ENCODE peak calls at places on chromosomes 3 and 15, in nine cellular contexts. O, G, U, T, X, F, K, B and Z are unnamed samples.

GRCh38 chr3:185954366-185954723 is 16.5 kb upstream of the TRA2B start:
- DNase-seq in O (no peak), G (no peak), U (no peak), T (no peak), X (no peak), F (no peak), K (no peak), B (no peak), Z (no peak)

GRCh38 chr15:28984421-28985375 is 98.9 kb downstream of the APBA2 start:
- DNase-seq in O (no peak), G (peak), U (no peak), T (no peak), X (no peak), F (peak), K (no peak), B (peak), Z (peak)

GRCh38 chr3:190883973-190884832 is 21.7 kb upstream of the GMNC start:
- DNase-seq in O (no peak), G (peak), U (no peak), T (no peak), X (peak), F (peak), K (no peak), B (peak), Z (peak)

GRCh38 chr3:17795733-17796132 is 53.3 kb upstream of the TBC1D5 start:
- DNase-seq in O (no peak), G (peak), U (no peak), T (no peak), X (no peak), F (no peak), K (no peak), B (no peak), Z (no peak)

GRCh38 chr3:36714343-36714742 is 50.0 kb downstream of the DCLK3 start:
- DNase-seq in O (no peak), G (peak), U (no peak), T (no peak), X (no peak), F (peak), K (no peak), B (peak), Z (peak)

GRCh38 chr3:135803291-135803690 is 162.2 kb upstream of the PPP2R3A start:
- DNase-seq in O (no peak), G (no peak), U (no peak), T (no peak), X (no peak), F (no peak), K (peak), B (no peak), Z (no peak)

GRCh38 chr15:69573815-69574472 is 121.3 kb downstream of the RPLP1 start:
- DNase-seq in O (no peak), G (peak), U (no peak), T (no peak), X (no peak), F (no peak), K (no peak), B (peak), Z (peak)

GRCh38 chr3:52311567-52312119 is 4.5 kb upstream of the DNAH1 start:
- DNase-seq in O (no peak), G (no peak), U (no peak), T (no peak), X (no peak), F (no peak), K (no peak), B (no peak), Z (no peak)

GRCh38 chr3:135172191-135172869 is 377.3 kb downstream of the EPHB1 start:
- DNase-seq in O (no peak), G (no peak), U (no peak), T (no peak), X (no peak), F (no peak), K (no peak), B (no peak), Z (no peak)

GRCh38 chr3:147405552-147406254 is 640 bp downstream of the ZIC4 start:
- DNase-seq in O (no peak), G (no peak), U (no peak), T (no peak), X (no peak), F (no peak), K (peak), B (peak), Z (no peak)

GRCh38 chr3:147406255-147407023 is at the start of gene ZIC4:
- DNase-seq in O (no peak), G (no peak), U (no peak), T (no peak), X (no peak), F (no peak), K (peak), B (peak), Z (no peak)

GRCh38 chr3:147404000-147404799 is 2.1 kb downstream of the ZIC4 start:
- DNase-seq in O (no peak), G (no peak), U (no peak), T (no peak), X (no peak), F (no peak), K (peak), B (peak), Z (no peak)

GRCh38 chr3:147407107-147407494 is 758 bp upstream of the ZIC4 start:
- DNase-seq in O (no peak), G (no peak), U (no peak), T (no peak), X (no peak), F (no peak), K (peak), B (peak), Z (no peak)

DNA sequence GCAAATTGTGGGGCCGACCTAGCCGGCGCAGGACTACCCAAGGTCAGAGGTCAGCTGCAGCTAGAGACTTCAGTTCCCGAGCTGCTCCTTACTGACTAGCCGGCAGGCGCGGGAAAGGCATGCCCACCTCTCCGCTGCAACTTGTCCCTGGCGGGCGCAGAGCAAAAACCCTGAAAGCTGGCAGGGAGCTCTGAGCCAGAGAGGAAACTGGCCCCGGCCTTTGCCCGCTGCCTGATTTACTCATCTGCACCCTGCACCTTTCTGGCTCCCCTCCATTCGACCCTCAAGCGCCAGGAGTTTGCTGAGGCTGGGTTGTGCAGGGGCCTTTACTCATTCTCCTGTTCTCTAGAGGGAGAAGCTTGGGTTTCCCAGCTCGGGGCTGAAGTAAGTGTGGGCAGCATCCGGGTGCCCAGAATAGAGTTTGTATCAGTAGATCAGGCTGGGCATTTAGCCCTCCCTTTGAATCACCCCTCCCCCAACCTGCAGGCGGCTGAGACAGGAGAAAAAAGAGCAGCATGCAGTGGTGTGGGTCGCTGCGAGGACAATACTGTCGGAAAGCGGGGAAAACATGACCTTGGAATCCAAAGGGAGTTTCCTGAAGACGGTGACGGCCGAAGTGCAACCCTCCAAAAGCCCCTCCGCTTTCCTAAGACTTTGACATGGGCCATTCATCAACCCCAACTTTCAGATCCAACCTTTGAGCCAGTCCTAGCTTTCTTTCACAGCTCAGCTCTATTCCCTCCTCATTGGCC is 1.4 kb downstream of the ZIC4 start:
- DNase-seq in O (no peak), G (no peak), U (no peak), T (no peak), X (no peak), F (no peak), K (peak), B (peak), Z (no peak)
- H3K4me3 ChIP-seq in O (no peak), G (no peak), U (no peak), T (no peak), X (no peak), F (no peak), K (no peak), B (peak), Z (no peak)

GRCh38 chr3:192915724-192916123 is 1.9 kb downstream of the MB21D2 start:
- DNase-seq in O (no peak), G (peak), U (no peak), T (no peak), X (no peak), F (no peak), K (no peak), B (no peak), Z (no peak)

GRCh38 chr3:192916455-192917257 is 1.0 kb downstream of the MB21D2 start:
- DNase-seq in O (peak), G (peak), U (peak), T (peak), X (peak), F (peak), K (peak), B (peak), Z (peak)

GRCh38 chr3:192917508-192918274 is at the start of gene MB21D2:
- DNase-seq in O (peak), G (peak), U (peak), T (peak), X (peak), F (peak), K (peak), B (peak), Z (peak)

GRCh38 chr3:192918275-192918588 is 576 bp upstream of the MB21D2 start:
- DNase-seq in O (no peak), G (no peak), U (no peak), T (no peak), X (no peak), F (no peak), K (no peak), B (no peak), Z (no peak)

DNA sequence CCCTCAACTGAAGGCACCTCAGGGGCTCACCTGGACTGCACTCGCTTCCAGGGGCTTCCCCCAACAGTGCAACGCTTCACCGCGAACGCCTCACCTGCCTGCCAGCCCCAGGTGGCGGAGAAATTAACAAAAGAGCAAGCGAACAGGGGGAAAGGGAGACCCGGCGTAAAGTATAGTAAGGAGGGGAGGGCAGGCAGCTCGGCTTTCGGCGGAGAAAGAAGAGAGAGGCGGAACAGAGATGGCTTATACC is 473 bp downstream of the MB21D2 start:
- DNase-seq in O (no peak), G (no peak), U (peak), T (no peak), X (no peak), F (no peak), K (no peak), B (no peak), Z (no peak)
- H3K4me3 ChIP-seq in O (peak), G (peak), U (peak), T (peak), X (peak), F (peak), K (peak), B (peak), Z (peak)

GRCh38 chr3:13457593-13457992 is 22.5 kb upstream of the HDAC11 start:
- DNase-seq in O (no peak), G (no peak), U (no peak), T (no peak), X (no peak), F (no peak), K (no peak), B (no peak), Z (no peak)

GRCh38 chr3:13451301-13451673 is 28.8 kb upstream of the HDAC11 start:
- DNase-seq in O (peak), G (no peak), U (no peak), T (no peak), X (peak), F (no peak), K (no peak), B (no peak), Z (no peak)

GRCh38 chr3:13455644-13456043 is 24.5 kb upstream of the HDAC11 start:
- DNase-seq in O (no peak), G (no peak), U (no peak), T (no peak), X (no peak), F (no peak), K (no peak), B (no peak), Z (peak)

GRCh38 chr3:13452490-13453335 is 27.4 kb upstream of the HDAC11 start:
- DNase-seq in O (peak), G (peak), U (no peak), T (no peak), X (peak), F (peak), K (no peak), B (peak), Z (peak)
- H3K4me3 ChIP-seq in O (peak), G (peak), U (peak), T (peak), X (no peak), F (peak), K (peak), B (peak), Z (peak)

DNA sequence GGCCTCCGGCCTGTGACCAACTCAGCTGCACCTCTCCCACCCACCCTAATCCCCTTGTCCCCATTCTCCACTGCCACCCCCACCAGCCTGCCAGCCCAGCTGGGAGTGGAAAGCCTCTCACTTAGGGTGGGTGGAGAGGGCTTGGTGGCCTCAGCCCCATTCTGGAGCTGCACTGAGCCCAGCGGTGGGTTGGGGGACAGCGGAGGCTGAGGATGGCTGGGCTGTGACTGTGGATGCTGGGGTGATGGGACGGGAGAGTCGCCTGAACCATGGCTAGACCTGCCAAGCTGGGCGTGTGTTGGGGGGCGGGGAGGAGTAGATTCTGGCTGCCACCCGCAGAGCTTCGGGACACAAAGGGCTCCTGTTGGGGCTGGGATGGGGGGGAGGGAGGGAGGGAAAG is 1.8 kb downstream of the CLCN2 start:
- DNase-seq in O (no peak), G (no peak), U (no peak), T (no peak), X (no peak), F (no peak), K (no peak), B (no peak), Z (no peak)
- H3K4me3 ChIP-seq in O (no peak), G (no peak), U (no peak), T (no peak), X (no peak), F (no peak), K (no peak), B (no peak), Z (no peak)

GRCh38 chr3:45026957-45027356 is 854 bp downstream of the CLEC3B start:
- DNase-seq in O (no peak), G (peak), U (no peak), T (peak), X (peak), F (no peak), K (peak), B (peak), Z (peak)

GRCh38 chr3:45024601-45025262 is 1.4 kb upstream of the CLEC3B start:
- DNase-seq in O (no peak), G (no peak), U (no peak), T (no peak), X (no peak), F (no peak), K (no peak), B (no peak), Z (no peak)

GRCh38 chr3:45027406-45027805 is 1.3 kb downstream of the CLEC3B start:
- DNase-seq in O (no peak), G (no peak), U (no peak), T (no peak), X (no peak), F (no peak), K (no peak), B (no peak), Z (no peak)

GRCh38 chr3:45023675-45024074 is 2.4 kb upstream of the CLEC3B start:
- DNase-seq in O (no peak), G (no peak), U (no peak), T (no peak), X (no peak), F (no peak), K (no peak), B (no peak), Z (no peak)

DNA sequence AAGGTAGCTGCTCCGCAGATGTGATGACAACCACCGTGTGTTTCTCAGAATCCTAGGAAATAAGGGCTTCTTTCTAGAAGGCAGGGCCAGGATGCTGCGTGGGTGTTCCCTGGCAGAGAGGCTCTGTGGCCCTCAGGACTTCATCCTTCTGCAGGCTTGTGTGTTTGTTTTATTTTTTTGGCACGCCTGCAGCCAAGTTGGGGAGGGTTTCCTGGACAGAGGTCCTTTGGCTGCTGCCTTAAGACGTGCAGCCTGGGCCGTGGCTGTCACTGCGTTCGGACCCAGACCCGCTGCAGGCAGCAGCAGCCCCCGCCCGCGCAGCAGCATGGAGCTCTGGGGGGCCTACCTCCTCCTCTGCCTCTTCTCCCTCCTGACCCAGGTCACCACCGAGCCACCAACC is at the start of gene CLEC3B:
- DNase-seq in O (no peak), G (peak), U (peak), T (peak), X (no peak), F (no peak), K (no peak), B (peak), Z (peak)
- H3K4me3 ChIP-seq in O (no peak), G (peak), U (peak), T (peak), X (no peak), F (no peak), K (peak), B (no peak), Z (peak)

GRCh38 chr3:165800970-165801369 is 36.3 kb downstream of the BCHE start:
- DNase-seq in O (no peak), G (peak), U (no peak), T (no peak), X (no peak), F (peak), K (no peak), B (no peak), Z (no peak)

GRCh38 chr3:165803471-165803870 is 33.8 kb downstream of the BCHE start:
- DNase-seq in O (no peak), G (no peak), U (no peak), T (no peak), X (no peak), F (no peak), K (no peak), B (no peak), Z (no peak)

GRCh38 chr3:165796701-165797100 is 40.5 kb downstream of the BCHE start:
- DNase-seq in O (no peak), G (no peak), U (no peak), T (no peak), X (no peak), F (peak), K (no peak), B (no peak), Z (no peak)

DNA sequence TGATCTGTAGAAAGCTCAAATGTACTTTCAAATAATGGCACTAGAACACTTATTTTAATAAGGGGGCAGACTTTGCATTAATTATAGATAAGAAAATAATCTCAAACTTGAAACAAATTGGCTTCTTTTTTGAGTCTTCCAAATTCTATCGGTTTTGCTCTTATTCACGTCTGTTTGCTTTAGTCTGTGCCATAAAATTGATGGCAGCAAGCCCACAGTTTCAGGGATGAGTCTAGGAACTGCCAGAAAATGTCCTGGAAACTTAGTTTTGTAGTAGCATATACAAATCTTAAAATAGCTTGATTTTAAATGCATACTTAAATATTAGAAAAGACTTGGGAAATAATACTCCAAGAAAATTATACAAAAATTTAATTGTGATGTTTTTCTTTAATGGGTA is 39.7 kb downstream of the BCHE start:
- DNase-seq in O (no peak), G (no peak), U (no peak), T (no peak), X (no peak), F (peak), K (no peak), B (no peak), Z (no peak)
- H3K4me3 ChIP-seq in O (no peak), G (no peak), U (peak), T (no peak), X (no peak), F (no peak), K (no peak), B (no peak), Z (no peak)